ENCODE peak calls at places on chromosomes 6 and 20, in four cellular contexts. I is lower lobe of right lung, B is lung, N is thyroid gland. R is an unnamed sample.
A peak's percentile ranks its signal among the peaks of the same experiment; 100 is the strongest.

GRCh38 chr20:55253765-55254164 is 751.6 kb downstream of the CBLN4 start:
- DNase-seq in I (no peak), N (no peak), B (no peak), R (no peak)

GRCh38 chr20:20521736-20522135 is 153.8 kb downstream of the INSM1 start:
- DNase-seq in N (no peak), B (no peak), I (no peak), R (peak; percentile 25)

GRCh38 chr6:22372922-22373321 is 76.1 kb upstream of the PRL start:
- DNase-seq in I (no peak), N (no peak), B (no peak), R (no peak)

GRCh38 chr6:73704798-73705197 is 8.8 kb downstream of the CD109 start:
- DNase-seq in I (no peak), N (no peak), B (no peak), R (no peak)

GRCh38 chr6:11714116-11714797 is 64.3 kb downstream of the ADTRP start:
- DNase-seq in B (no peak), N (no peak), I (no peak), R (no peak)

GRCh38 chr6:16799279-16800193 is 38.3 kb upstream of the ATXN1 start:
- DNase-seq in I (no peak), B (no peak), N (no peak), R (no peak)

GRCh38 chr6:159586684-159587083 is 106.4 kb downstream of the SOD2 start:
- DNase-seq in B (no peak), I (no peak), N (no peak), R (no peak)

GRCh38 chr6:125974214-125974866 is 12.0 kb upstream of the TRMT11 start:
- DNase-seq in B (no peak), I (no peak), N (no peak), R (peak; percentile 87)

GRCh38 chr6:26555505-26556262 is 17.5 kb downstream of the HMGN4 start:
- DNase-seq in B (no peak), I (no peak), N (no peak), R (no peak)

GRCh38 chr20:59598625-59599310 is 5.6 kb upstream of the PHACTR3 start:
- DNase-seq in I (no peak), B (no peak), N (peak; percentile 40), R (peak; percentile 69)

GRCh38 chr6:149925253-149925973 is 2.5 kb upstream of the RAET1G start:
- DNase-seq in N (peak; percentile 27), B (no peak), I (peak; percentile 61), R (peak; percentile 29)

GRCh38 chr6:117552618-117553017 is 49.7 kb downstream of the GOPC start:
- DNase-seq in B (no peak), I (no peak), N (no peak), R (peak; percentile 21)

GRCh38 chr6:54700158-54700557 is 146.4 kb upstream of the FAM83B start:
- DNase-seq in B (no peak), I (no peak), N (no peak), R (no peak)

GRCh38 chr6:156953478-156954146 is 176.4 kb downstream of the ARID1B start:
- DNase-seq in B (no peak), I (no peak), N (no peak), R (peak; percentile 63)

GRCh38 chr6:168908887-168909286 is 344.8 kb downstream of the THBS2 start:
- DNase-seq in B (no peak), I (no peak), N (no peak), R (no peak)

GRCh38 chr20:37394543-37395410 is 48.8 kb downstream of the SRC start:
- DNase-seq in N (no peak), B (no peak), I (peak; percentile 40), R (no peak)

GRCh38 chr20:24503352-24503931 is 34.0 kb downstream of the SYNDIG1 start:
- DNase-seq in N (peak; percentile 34), I (no peak), B (peak; percentile 26), R (no peak)

GRCh38 chr6:15776458-15776980 is 113.7 kb upstream of the DTNBP1 start:
- DNase-seq in B (no peak), N (no peak), I (no peak), R (no peak)

GRCh38 chr20:43508106-43508505 is 609 bp downstream of the L3MBTL1 start:
- DNase-seq in B (no peak), I (no peak), N (no peak), R (no peak)

GRCh38 chr6:81987293-81987692 is 234.8 kb upstream of the TENT5A start:
- DNase-seq in I (no peak), B (no peak), N (no peak), R (no peak)

GRCh38 chr6:162124710-162125435 is 602.7 kb downstream of the PRKN start:
- DNase-seq in B (no peak), I (no peak), N (no peak), R (no peak)

GRCh38 chr6:81171991-81172740 is 580.3 kb downstream of the TENT5A start:
- DNase-seq in B (no peak), I (no peak), N (no peak), R (no peak)

GRCh38 chr6:111503660-111504059 is 20.6 kb upstream of the REV3L start:
- DNase-seq in B (no peak), I (no peak), N (no peak), R (no peak)

GRCh38 chr20:2397091-2397490 is 16.4 kb downstream of the TGM6 start:
- DNase-seq in B (no peak), I (no peak), N (no peak), R (no peak)

GRCh38 chr6:129901910-129902309 is 40.8 kb upstream of the TMEM244 start:
- DNase-seq in I (no peak), B (no peak), N (no peak), R (no peak)

GRCh38 chr20:1802385-1803215 is 92.6 kb upstream of the SIRPA start:
- DNase-seq in B (peak; percentile 57), N (peak; percentile 19), I (peak; percentile 84), R (peak; percentile 83)

GRCh38 chr20:56665806-56666205 is 36.7 kb downstream of the TFAP2C start:
- DNase-seq in I (no peak), N (no peak), B (no peak), R (no peak)
- H3K27ac ChIP-seq in I (no peak overlapping the region), N (no peak overlapping the region), B (no peak overlapping the region), R (no peak overlapping the region)

GRCh38 chr20:32468860-32469259 is 110.7 kb downstream of the ASXL1 start:
- DNase-seq in B (no peak), N (no peak), I (no peak), R (no peak)

GRCh38 chr20:32465092-32465900 is 107.2 kb downstream of the ASXL1 start:
- DNase-seq in I (peak; percentile 89), N (peak; percentile 23), B (peak; percentile 74), R (no peak)

GRCh38 chr20:32466739-32467505 is 108.8 kb downstream of the ASXL1 start:
- DNase-seq in B (no peak), I (no peak), N (no peak), R (no peak)

GRCh38 chr20:32468313-32468640 is 110.1 kb downstream of the ASXL1 start:
- DNase-seq in N (no peak), I (no peak), B (no peak), R (no peak)

GRCh38 chr20:32467506-32468312 is 109.6 kb downstream of the ASXL1 start:
- DNase-seq in I (no peak), N (no peak), B (no peak), R (no peak)
- H3K4me1 ChIP-seq in I (peaks cover 86% of the 10 kb centered on the region), N (peaks cover 69% of the 10 kb centered on the region), B (no peaks in the 10 kb centered on the region), R (peaks cover 4% of the 10 kb centered on the region)

GRCh38 chr20:4951299-4951698 is 50.0 kb downstream of the SLC23A2 start:
- DNase-seq in N (peak; percentile 53), I (no peak), B (no peak), R (no peak)
- H3K27ac ChIP-seq in N (peak overlapping the region; percentile 53), I (peak overlapping the region; percentile 19), B (no peak overlapping the region), R (peak overlapping the region; percentile 65)

GRCh38 chr20:26207237-26207966 is 510.7 kb upstream of the ZNF337 start:
- DNase-seq in N (no peak), B (no peak), I (no peak), R (no peak)

GRCh38 chr20:26205350-26205749 is 508.7 kb upstream of the ZNF337 start:
- DNase-seq in N (no peak), I (no peak), B (no peak), R (no peak)

GRCh38 chr20:26209171-26209941 is 512.7 kb upstream of the ZNF337 start:
- DNase-seq in N (peak; percentile 1), B (no peak), I (peak; percentile 52), R (no peak)

DNA sequence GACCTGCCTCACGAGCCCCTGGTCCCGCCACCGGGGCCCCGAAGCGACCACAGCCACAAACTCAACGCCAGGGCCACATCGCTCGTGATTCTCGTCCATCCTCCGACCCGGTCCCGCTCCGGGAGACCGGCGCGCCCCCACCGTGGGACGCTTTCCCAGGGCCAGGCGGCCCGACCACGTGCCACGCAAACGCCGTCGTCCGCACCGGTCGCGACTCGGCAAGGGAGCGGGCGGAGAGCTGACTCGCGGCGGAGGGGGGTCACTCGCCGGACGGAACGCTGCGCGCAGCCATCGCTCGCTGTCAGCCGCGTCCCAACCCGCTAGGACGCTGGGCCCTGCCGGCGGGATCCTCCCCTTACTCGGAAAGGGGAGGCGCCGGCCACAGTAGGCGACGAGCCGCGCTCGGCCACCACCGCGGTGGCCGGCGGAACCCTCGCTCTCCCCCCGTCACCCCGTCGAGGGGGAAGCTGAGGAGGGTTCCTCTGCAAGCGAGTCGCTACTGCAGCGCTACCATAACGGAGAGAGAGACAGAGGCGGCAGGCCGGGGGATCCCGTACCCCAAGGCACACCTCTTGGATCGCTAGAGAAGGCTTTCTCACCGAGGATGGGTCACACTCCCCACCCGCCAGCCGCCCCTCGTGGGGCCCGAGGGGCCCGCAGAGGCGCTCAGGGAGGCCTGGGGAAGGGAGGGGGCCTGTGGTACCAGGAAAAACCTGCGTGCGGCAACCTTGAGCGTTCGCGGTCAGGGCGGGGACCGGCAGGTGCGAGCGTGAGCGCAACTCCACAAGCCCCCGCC is 511.8 kb upstream of the ZNF337 start:
- DNase-seq in B (peak; percentile 56), I (peak; percentile 75), N (peak; percentile 40), R (no peak)
- H3K4me1 ChIP-seq in B (no peaks in the 10 kb centered on the region), I (no peaks in the 10 kb centered on the region), N (peaks cover 17% of the 10 kb centered on the region), R (no peaks in the 10 kb centered on the region)

GRCh38 chr6:10382322-10382721 is 32.6 kb downstream of the TFAP2A start:
- DNase-seq in I (no peak), B (no peak), N (no peak), R (no peak)
- H3K27ac ChIP-seq in I (no peak overlapping the region), B (no peak overlapping the region), N (no peak overlapping the region), R (no peak overlapping the region)